ENCODE peak calls at places on chromosomes 12 and 14, in ten cellular contexts. Q is lung, X is aorta, D is esophagus squamous epithelium, W is uterus, B is psoas muscle, K is mesendoderm, C is vagina, Y is OCI-LY7, P is breast epithelium. T is an unnamed sample.

GRCh38 chr14:75081835-75082234 is 12.4 kb downstream of the ZC2HC1C start:
- DNase-seq in Q (no peak), X (no peak), D (no peak), W (no peak), B (no peak), K (no peak), C (no peak), Y (no peak), P (no peak), T (no peak)

GRCh38 chr12:64160718-64161060 is 61.4 kb downstream of the KICS2 start:
- DNase-seq in Q (no peak), X (no peak), D (no peak), W (no peak), B (no peak), K (no peak), C (no peak), Y (no peak), P (no peak), T (no peak)

GRCh38 chr12:124453419-124454351 is 113.7 kb downstream of the NCOR2 start:
- DNase-seq in Q (peak; percentile 74), X (peak; percentile 95), D (peak; percentile 56), W (peak; percentile 63), B (peak; percentile 93), K (peak; percentile 40), C (no peak), Y (peak; percentile 74), P (peak; percentile 66), T (peak; percentile 71)

GRCh38 chr12:51593539-51593938 is 2.5 kb downstream of the SCN8A start:
- DNase-seq in Q (no peak), X (no peak), D (no peak), W (no peak), B (no peak), K (peak; percentile 32), C (no peak), Y (no peak), P (no peak), T (peak; percentile 76)

GRCh38 chr14:99230271-99231141 is 41.5 kb downstream of the BCL11B start:
- DNase-seq in Q (no peak), X (no peak), D (no peak), W (no peak), B (no peak), K (peak; percentile 79), C (no peak), Y (no peak), P (peak; percentile 24), T (peak; percentile 81)

GRCh38 chr12:8549381-8549780 is 8.7 kb upstream of the CLEC4E start:
- DNase-seq in Q (no peak), X (no peak), D (no peak), W (no peak), B (no peak), K (no peak), C (no peak), Y (no peak), P (no peak), T (no peak)

GRCh38 chr12:69534389-69534822 is 50.9 kb upstream of the CCT2 start:
- DNase-seq in Q (peak; percentile 80), X (peak; percentile 82), D (peak; percentile 9), W (peak; percentile 57), B (no peak), K (peak; percentile 99), C (no peak), Y (no peak), P (peak; percentile 66), T (peak; percentile 91)

GRCh38 chr14:100586520-100587247 is 533 bp downstream of the BEGAIN start:
- DNase-seq in Q (no peak), X (peak; percentile 48), D (no peak), W (no peak), B (peak; percentile 15), K (no peak), C (no peak), Y (no peak), P (no peak), T (peak; percentile 67)

GRCh38 chr12:50562485-50563433 is 58.0 kb downstream of the DIP2B start:
- DNase-seq in Q (no peak), X (no peak), D (no peak), W (no peak), B (no peak), K (no peak), C (no peak), Y (no peak), P (no peak), T (no peak)

GRCh38 chr12:50557421-50557820 is 52.6 kb downstream of the DIP2B start:
- DNase-seq in Q (no peak), X (no peak), D (no peak), W (no peak), B (no peak), K (no peak), C (no peak), Y (no peak), P (no peak), T (no peak)

GRCh38 chr12:50555471-50555885 is 50.7 kb downstream of the DIP2B start:
- DNase-seq in Q (no peak), X (no peak), D (no peak), W (no peak), B (no peak), K (peak; percentile 68), C (no peak), Y (no peak), P (no peak), T (no peak)

GRCh38 chr12:50556273-50556672 is 51.5 kb downstream of the DIP2B start:
- DNase-seq in Q (no peak), X (no peak), D (no peak), W (no peak), B (no peak), K (no peak), C (no peak), Y (no peak), P (no peak), T (no peak)

DNA sequence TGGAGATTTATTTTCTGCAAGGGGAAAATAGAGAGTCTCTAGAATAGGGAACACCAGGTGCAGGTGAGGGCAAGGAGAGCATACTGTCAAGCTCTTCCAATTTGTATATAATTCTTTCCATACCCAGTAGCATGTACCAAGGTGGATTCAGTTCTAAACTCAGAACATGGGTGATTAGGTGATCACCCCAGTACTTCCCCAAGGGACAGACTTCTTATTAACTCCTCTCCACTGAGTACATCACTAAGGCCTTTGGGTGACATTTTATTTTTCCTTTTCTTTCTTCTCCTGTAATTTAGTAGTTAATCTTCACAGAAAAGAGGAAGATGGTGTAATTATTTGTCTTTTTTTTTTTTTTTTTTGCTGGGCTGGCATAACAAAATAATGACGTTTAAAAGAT is 54.2 kb downstream of the DIP2B start:
- DNase-seq in Q (no peak), X (no peak), D (no peak), W (no peak), B (no peak), K (no peak), C (no peak), Y (no peak), P (no peak), T (no peak)
- H3K27ac ChIP-seq in Q (no peak overlapping the region), X (no peak overlapping the region), D (no peak overlapping the region), W (no peak overlapping the region), B (no peak overlapping the region), K (no peak overlapping the region), C (no peak overlapping the region), Y (no peak overlapping the region), P (no peak overlapping the region), T (no peak overlapping the region)

DNA sequence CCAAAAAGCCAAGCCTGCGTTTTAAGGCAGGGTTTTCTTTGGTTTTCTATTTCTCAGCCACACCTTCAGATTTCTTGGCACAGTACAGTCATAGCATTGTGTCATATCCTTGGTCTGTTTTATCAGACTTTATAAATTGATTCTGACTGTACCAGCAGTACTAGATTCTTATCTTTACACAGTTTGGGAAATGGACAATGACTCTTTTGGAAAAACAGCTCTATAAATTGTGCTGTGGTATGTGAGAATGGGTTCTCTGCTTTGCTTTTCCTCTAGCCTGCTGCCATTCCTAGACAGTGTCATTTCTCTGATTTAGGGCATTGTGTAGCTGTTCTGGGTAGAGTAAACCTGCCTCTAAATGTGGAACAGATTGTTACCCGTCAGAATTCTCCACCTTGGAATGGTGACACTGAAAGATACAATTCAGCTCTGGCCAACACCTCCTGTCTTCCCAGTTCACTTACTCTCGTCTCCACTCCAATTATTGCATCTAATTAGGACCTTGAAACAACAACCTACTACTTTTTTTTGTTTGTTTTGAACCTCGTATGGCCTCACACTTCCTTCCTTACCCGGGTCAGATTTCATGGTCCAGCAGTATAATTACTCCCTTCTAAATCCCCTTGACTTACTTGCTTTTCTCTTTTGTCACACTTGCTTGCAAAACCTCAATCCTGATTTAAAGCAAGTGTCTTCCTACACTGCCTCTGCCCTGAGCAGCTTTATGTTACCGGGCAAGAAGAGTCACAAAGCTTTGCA is 226.3 kb downstream of the ERC1 start:
- DNase-seq in Q (no peak), X (no peak), D (no peak), W (no peak), B (no peak), K (no peak), C (no peak), Y (no peak), P (no peak), T (no peak)
- H3K4me3 ChIP-seq in Q (no peak overlapping the region), X (no peak overlapping the region), D (peak overlapping the region; percentile 7), W (no peak overlapping the region), B (peak overlapping the region; percentile 22), K (no peak overlapping the region), C (no peak overlapping the region), Y (no peak overlapping the region), P (no peak overlapping the region), T (no peak overlapping the region)

GRCh38 chr14:93674343-93674742 is 113.9 kb downstream of the PRIMA1 start:
- DNase-seq in Q (no peak), X (no peak), D (no peak), W (no peak), B (no peak), K (no peak), C (no peak), Y (no peak), P (no peak), T (no peak)
- H3K27ac ChIP-seq in Q (no peak overlapping the region), X (no peak overlapping the region), D (no peak overlapping the region), W (no peak overlapping the region), B (no peak overlapping the region), K (no peak overlapping the region), C (no peak overlapping the region), Y (no peak overlapping the region), P (no peak overlapping the region), T (no peak overlapping the region)

GRCh38 chr12:132833341-132833740 is 4.7 kb upstream of the GOLGA3 start:
- DNase-seq in Q (no peak), X (no peak), D (no peak), W (no peak), B (no peak), K (no peak), C (no peak), Y (no peak), P (no peak), T (no peak)

GRCh38 chr12:132831771-132832170 is 3.1 kb upstream of the GOLGA3 start:
- DNase-seq in Q (no peak), X (no peak), D (no peak), W (no peak), B (no peak), K (no peak), C (no peak), Y (no peak), P (no peak), T (no peak)

GRCh38 chr12:132836803-132837331 is 8.2 kb upstream of the GOLGA3 start:
- DNase-seq in Q (no peak), X (no peak), D (no peak), W (no peak), B (no peak), K (no peak), C (no peak), Y (peak; percentile 18), P (no peak), T (no peak)

GRCh38 chr12:132835076-132835870 is 6.6 kb upstream of the GOLGA3 start:
- DNase-seq in Q (no peak), X (no peak), D (no peak), W (no peak), B (no peak), K (no peak), C (no peak), Y (no peak), P (no peak), T (no peak)

GRCh38 chr12:132834181-132834711 is 5.6 kb upstream of the GOLGA3 start:
- DNase-seq in Q (no peak), X (no peak), D (no peak), W (no peak), B (no peak), K (no peak), C (no peak), Y (no peak), P (no peak), T (no peak)
- H3K4me3 ChIP-seq in Q (no peak overlapping the region), X (no peak overlapping the region), D (no peak overlapping the region), W (no peak overlapping the region), B (no peak overlapping the region), K (no peak overlapping the region), C (no peak overlapping the region), Y (no peak overlapping the region), P (no peak overlapping the region), T (no peak overlapping the region)